ENCODE peak calls at places on chromosomes 3 and 15, in six cellular contexts. One of them, this sample, is unnamed.

GRCh38 chr15:41564960-41565502 is 6.0 kb downstream of the TYRO3 start:
- DNase-seq in AG04450: no peak
- DNase-seq in iris pigment epithelial cell: no peak
- DNase-seq in EL: no peak
- DNase-seq in activated naive CD8-positive, alpha-beta T cell treated with anti-CD3 and anti-CD28 coated beads, Interleukin-2, amount 50 U/mL, for 24 hours: no peak
- DNase-seq in posterior cingulate gyrus: no peak
- DNase-seq in this sample: no peak

GRCh38 chr3:81216192-81216591 is 545.3 kb downstream of the GBE1 start:
- DNase-seq in AG04450: no peak
- DNase-seq in iris pigment epithelial cell: peak; percentile 84
- DNase-seq in EL: peak; percentile 64
- DNase-seq in activated naive CD8-positive, alpha-beta T cell treated with anti-CD3 and anti-CD28 coated beads, Interleukin-2, amount 50 U/mL, for 24 hours: no peak
- DNase-seq in posterior cingulate gyrus: no peak
- DNase-seq in this sample: no peak

GRCh38 chr3:13022348-13023250 is 50.6 kb downstream of the IQSEC1 start:
- DNase-seq in AG04450: peak; percentile 75
- DNase-seq in iris pigment epithelial cell: peak; percentile 83
- DNase-seq in EL: peak; percentile 78
- DNase-seq in activated naive CD8-positive, alpha-beta T cell treated with anti-CD3 and anti-CD28 coated beads, Interleukin-2, amount 50 U/mL, for 24 hours: no peak
- DNase-seq in posterior cingulate gyrus: no peak
- DNase-seq in this sample: peak; percentile 61

GRCh38 chr3:70608434-70608833 is 296.0 kb upstream of the MDFIC2 start:
- DNase-seq in AG04450: no peak
- DNase-seq in iris pigment epithelial cell: no peak
- DNase-seq in EL: no peak
- DNase-seq in activated naive CD8-positive, alpha-beta T cell treated with anti-CD3 and anti-CD28 coated beads, Interleukin-2, amount 50 U/mL, for 24 hours: no peak
- DNase-seq in posterior cingulate gyrus: no peak
- DNase-seq in this sample: no peak

GRCh38 chr3:142923694-142924093 is 34.8 kb upstream of the PCOLCE2 start:
- DNase-seq in AG04450: no peak
- DNase-seq in iris pigment epithelial cell: no peak
- DNase-seq in EL: no peak
- DNase-seq in activated naive CD8-positive, alpha-beta T cell treated with anti-CD3 and anti-CD28 coated beads, Interleukin-2, amount 50 U/mL, for 24 hours: no peak
- DNase-seq in posterior cingulate gyrus: no peak
- DNase-seq in this sample: no peak

GRCh38 chr3:167823738-167824137 is 88.2 kb downstream of the SERPINI1 start:
- DNase-seq in AG04450: no peak
- DNase-seq in iris pigment epithelial cell: no peak
- DNase-seq in EL: no peak
- DNase-seq in activated naive CD8-positive, alpha-beta T cell treated with anti-CD3 and anti-CD28 coated beads, Interleukin-2, amount 50 U/mL, for 24 hours: no peak
- DNase-seq in posterior cingulate gyrus: no peak
- DNase-seq in this sample: no peak

GRCh38 chr15:38660726-38661125 is 96.1 kb upstream of the RASGRP1 start:
- DNase-seq in AG04450: no peak
- DNase-seq in iris pigment epithelial cell: no peak
- DNase-seq in EL: peak; percentile 5
- DNase-seq in activated naive CD8-positive, alpha-beta T cell treated with anti-CD3 and anti-CD28 coated beads, Interleukin-2, amount 50 U/mL, for 24 hours: no peak
- DNase-seq in posterior cingulate gyrus: no peak
- DNase-seq in this sample: no peak

GRCh38 chr3:184040010-184040409 is 8.5 kb downstream of the HTR3D start:
- DNase-seq in AG04450: no peak
- DNase-seq in iris pigment epithelial cell: peak; percentile 37
- DNase-seq in EL: peak; percentile 59
- DNase-seq in activated naive CD8-positive, alpha-beta T cell treated with anti-CD3 and anti-CD28 coated beads, Interleukin-2, amount 50 U/mL, for 24 hours: no peak
- DNase-seq in posterior cingulate gyrus: no peak
- DNase-seq in this sample: peak; percentile 41

GRCh38 chr3:195546130-195546560 is 3.0 kb upstream of the PPP1R2 start:
- DNase-seq in AG04450: no peak
- DNase-seq in iris pigment epithelial cell: peak; percentile 69
- DNase-seq in EL: peak; percentile 87
- DNase-seq in activated naive CD8-positive, alpha-beta T cell treated with anti-CD3 and anti-CD28 coated beads, Interleukin-2, amount 50 U/mL, for 24 hours: peak; percentile 18
- DNase-seq in posterior cingulate gyrus: no peak
- DNase-seq in this sample: no peak

GRCh38 chr3:195198424-195199346 is 72.3 kb downstream of the XXYLT1 start:
- DNase-seq in AG04450: no peak
- DNase-seq in iris pigment epithelial cell: no peak
- DNase-seq in EL: no peak
- DNase-seq in activated naive CD8-positive, alpha-beta T cell treated with anti-CD3 and anti-CD28 coated beads, Interleukin-2, amount 50 U/mL, for 24 hours: no peak
- DNase-seq in posterior cingulate gyrus: no peak
- DNase-seq in this sample: no peak

GRCh38 chr15:71651750-71652186 is 158.6 kb upstream of the NR2E3 start:
- DNase-seq in AG04450: peak; percentile 66
- DNase-seq in iris pigment epithelial cell: peak; percentile 59
- DNase-seq in EL: peak; percentile 41
- DNase-seq in activated naive CD8-positive, alpha-beta T cell treated with anti-CD3 and anti-CD28 coated beads, Interleukin-2, amount 50 U/mL, for 24 hours: peak; percentile 2
- DNase-seq in posterior cingulate gyrus: no peak
- DNase-seq in this sample: no peak

GRCh38 chr3:17384567-17385296 is 357.7 kb downstream of the TBC1D5 start:
- DNase-seq in AG04450: no peak
- DNase-seq in iris pigment epithelial cell: peak; percentile 82
- DNase-seq in EL: no peak
- DNase-seq in activated naive CD8-positive, alpha-beta T cell treated with anti-CD3 and anti-CD28 coated beads, Interleukin-2, amount 50 U/mL, for 24 hours: no peak
- DNase-seq in posterior cingulate gyrus: no peak
- DNase-seq in this sample: no peak

GRCh38 chr15:99826146-99826745 is 93.0 kb upstream of the LYSMD4 start:
- DNase-seq in AG04450: no peak
- DNase-seq in iris pigment epithelial cell: no peak
- DNase-seq in EL: no peak
- DNase-seq in activated naive CD8-positive, alpha-beta T cell treated with anti-CD3 and anti-CD28 coated beads, Interleukin-2, amount 50 U/mL, for 24 hours: no peak
- DNase-seq in posterior cingulate gyrus: no peak
- DNase-seq in this sample: no peak

This sample was measured in K562.